ENCODE peak calls at places on chromosomes 12 and 14, in four cellular contexts. I is stimulated activated CD4-positive, alpha-beta T cell treated with anti-CD3 and anti-CD28 coated beads, Interleukin-2, amount 100 ng/mL, for 24 hours; B is NCI-H1436; T is Ammon's horn. M is an unnamed sample.
A peak's percentile ranks its signal among the peaks of the same experiment; 100 is the strongest.

GRCh38 chr12:20602671-20603402 is 92.3 kb upstream of the SLCO1C1 start:
- DNase-seq in T (no peak), I (no peak), B (no peak), M (no peak)

GRCh38 chr12:60112063-60112462 is 516.2 kb downstream of the SLC16A7 start:
- DNase-seq in I (no peak), T (no peak), B (no peak), M (no peak)

GRCh38 chr12:78584695-78585094 is 279.9 kb upstream of the SYT1 start:
- DNase-seq in B (no peak), I (no peak), T (no peak), M (no peak)

GRCh38 chr12:58588771-58589170 is 331.5 kb downstream of the LRIG3 start:
- DNase-seq in T (no peak), I (no peak), B (no peak), M (no peak)

GRCh38 chr12:4539167-4539870 is 629 bp downstream of the RAD51AP1 start:
- DNase-seq in T (no peak), I (no peak), B (no peak), M (no peak)

GRCh38 chr12:64187794-64188193 is 34.3 kb downstream of the KICS2 start:
- DNase-seq in T (no peak), B (no peak), I (no peak), M (no peak)

GRCh38 chr12:97545804-97546203 is 83.2 kb downstream of the RMST start:
- DNase-seq in B (no peak), I (no peak), T (no peak), M (no peak)

GRCh38 chr12:25151476-25151875 is 43.5 kb downstream of the DNAI7 start:
- DNase-seq in T (peak; percentile 62), B (no peak), I (no peak), M (no peak)

GRCh38 chr14:69069020-69069421 is 83.9 kb downstream of the DCAF5 start:
- DNase-seq in T (peak; percentile 35), B (no peak), I (no peak), M (no peak)

GRCh38 chr12:111426341-111427185 is 20.8 kb downstream of the SH2B3 start:
- DNase-seq in T (no peak), B (no peak), I (no peak), M (no peak)

GRCh38 chr14:34258318-34258717 is 203.7 kb downstream of the SPTSSA start:
- DNase-seq in B (no peak), I (no peak), T (no peak), M (no peak)

GRCh38 chr12:130716918-130717306 is 813 bp upstream of the RIMBP2 start:
- DNase-seq in T (no peak), I (no peak), B (no peak), M (no peak)

GRCh38 chr12:88897723-88898122 is 317.5 kb upstream of the KITLG start:
- DNase-seq in B (no peak), I (no peak), T (no peak), M (no peak)

GRCh38 chr12:120055231-120055630 is 61.3 kb downstream of the RAB35 start:
- DNase-seq in B (no peak), I (no peak), T (no peak), M (no peak)

GRCh38 chr14:24954037-24954696 is 95.8 kb downstream of the STXBP6 start:
- DNase-seq in I (no peak), T (no peak), B (no peak), M (no peak)

GRCh38 chr12:18716236-18716635 is 21.6 kb downstream of the PLCZ1 start:
- DNase-seq in I (no peak), T (no peak), B (no peak), M (no peak)

GRCh38 chr12:127655691-127656090 is 611.3 kb upstream of the TMEM132C start:
- DNase-seq in I (no peak), T (no peak), B (no peak), M (no peak)

GRCh38 chr12:105418232-105418631 is 87.7 kb downstream of the C12orf75 start:
- DNase-seq in T (no peak), I (no peak), B (no peak), M (no peak)